ENCODE peak calls at places on chromosomes 4 and X, in nine cellular contexts. V is upper lobe of right lung, L is IMR-90, N is SK-N-SH, G is GM23338, M is cardiac muscle cell, A is left ventricle myocardium inferior, U is breast epithelium, H is endodermal cell. B is an unnamed sample.
A peak's percentile ranks its signal among the peaks of the same experiment; 100 is the strongest.

GRCh38 chrX:153880440-153880815 is 5.5 kb downstream of the L1CAM start:
- DNase-seq in V (no peak), L (no peak), N (peak; percentile 39), G (no peak), M (no peak), A (no peak), U (no peak), H (peak; percentile 43), B (no peak)

GRCh38 chr4:89619230-89619962 is 217.6 kb downstream of the SNCA start:
- DNase-seq in V (no peak), L (no peak), N (no peak), G (no peak), M (no peak), A (no peak), U (no peak), H (no peak), B (peak; percentile 25)

GRCh38 chrX:134737061-134737460 is 78.8 kb upstream of the PLAC1 start:
- DNase-seq in V (no peak), L (peak; percentile 41), N (no peak), G (no peak), M (no peak), A (no peak), U (no peak), H (no peak), B (no peak)

GRCh38 chr4:68451246-68452211 is 4.3 kb downstream of the TMPRSS11E start:
- DNase-seq in V (no peak), L (peak; percentile 4), N (no peak), G (peak; percentile 78), M (no peak), A (no peak), U (no peak), H (no peak), B (peak; percentile 49)

GRCh38 chr4:114688063-114688462 is 89.5 kb downstream of the UGT8 start:
- DNase-seq in V (no peak), L (no peak), N (no peak), G (no peak), M (no peak), A (no peak), U (no peak), H (no peak), B (no peak)

GRCh38 chr4:124596811-124597210 is 115.7 kb downstream of the ANKRD50 start:
- DNase-seq in V (no peak), L (no peak), N (no peak), G (no peak), M (peak; percentile 4), A (no peak), U (no peak), H (no peak), B (no peak)

GRCh38 chr4:168388890-168389289 is 70.3 kb upstream of the DDX60 start:
- DNase-seq in V (no peak), L (peak; percentile 70), N (no peak), G (no peak), M (no peak), A (no peak), U (no peak), H (no peak), B (peak; percentile 56)

GRCh38 chr4:26611879-26612278 is 28.0 kb downstream of the TBC1D19 start:
- DNase-seq in V (no peak), L (no peak), N (no peak), G (no peak), M (no peak), A (no peak), U (no peak), H (no peak), B (no peak)

GRCh38 chr4:157315968-157316367 is 95.4 kb downstream of the GRIA2 start:
- DNase-seq in V (no peak), L (no peak), N (no peak), G (no peak), M (no peak), A (no peak), U (no peak), H (no peak), B (no peak)

GRCh38 chr4:154858166-154858565 is 77.1 kb downstream of the RBM46 start:
- DNase-seq in V (no peak), L (no peak), N (no peak), G (no peak), M (no peak), A (no peak), U (no peak), H (no peak), B (no peak)

GRCh38 chrX:26788402-26788998 is 572.5 kb downstream of the MAGEB5 start:
- DNase-seq in V (no peak), L (no peak), N (no peak), G (no peak), M (no peak), A (no peak), U (no peak), H (no peak), B (peak; percentile 39)

GRCh38 chr4:141642711-141643110 is 6.3 kb downstream of the IL15 start:
- DNase-seq in V (no peak), L (no peak), N (no peak), G (no peak), M (no peak), A (no peak), U (no peak), H (no peak), B (no peak)

GRCh38 chr4:113575391-113575790 is 186.1 kb downstream of the CAMK2D start:
- DNase-seq in V (no peak), L (peak; percentile 60), N (no peak), G (no peak), M (no peak), A (no peak), U (no peak), H (no peak), B (peak; percentile 19)

GRCh38 chr4:128338634-128339355 is 51.2 kb upstream of the PGRMC2 start:
- DNase-seq in V (no peak), L (peak; percentile 91), N (no peak), G (no peak), M (no peak), A (no peak), U (no peak), H (no peak), B (peak; percentile 67)

GRCh38 chr4:48315728-48316630 is 25.4 kb upstream of the SLAIN2 start:
- DNase-seq in V (no peak), L (peak; percentile 73), N (peak; percentile 60), G (peak; percentile 86), M (peak; percentile 44), A (no peak), U (no peak), H (peak; percentile 61), B (no peak)

GRCh38 chr4:100649478-100649877 is 131.7 kb upstream of the EMCN start:
- DNase-seq in V (no peak), L (no peak), N (peak; percentile 5), G (no peak), M (no peak), A (no peak), U (no peak), H (no peak), B (no peak)

GRCh38 chr4:65089666-65090065 is 580.6 kb downstream of the EPHA5 start:
- DNase-seq in V (no peak), L (no peak), N (no peak), G (no peak), M (peak; percentile 6), A (no peak), U (no peak), H (no peak), B (no peak)

GRCh38 chrX:23493941-23494374 is 159.3 kb downstream of the PTCHD1 start:
- DNase-seq in V (no peak), L (no peak), N (no peak), G (no peak), M (no peak), A (no peak), U (no peak), H (no peak), B (no peak)

GRCh38 chr4:17163156-17163555 is 264.7 kb upstream of the LDB2 start:
- DNase-seq in V (no peak), L (no peak), N (no peak), G (no peak), M (no peak), A (no peak), U (no peak), H (no peak), B (no peak)
- H3K36me3 ChIP-seq in V (no peaks in the 10 kb centered on the region), L (no peaks in the 10 kb centered on the region), N (no peaks in the 10 kb centered on the region), G (no peaks in the 10 kb centered on the region), M (no peaks in the 10 kb centered on the region), A (no peaks in the 10 kb centered on the region), U (no peaks in the 10 kb centered on the region), H (no peaks in the 10 kb centered on the region), B (no peaks in the 10 kb centered on the region)

GRCh38 chrX:155865193-155865592 is 16.0 kb upstream of the VAMP7 start:
- DNase-seq in V (no peak), L (no peak), N (no peak), G (no peak), M (no peak), A (no peak), U (no peak), H (no peak), B (no peak)

GRCh38 chrX:155867821-155868220 is 13.3 kb upstream of the VAMP7 start:
- DNase-seq in V (no peak), L (no peak), N (no peak), G (no peak), M (no peak), A (no peak), U (no peak), H (no peak), B (no peak)

DNA sequence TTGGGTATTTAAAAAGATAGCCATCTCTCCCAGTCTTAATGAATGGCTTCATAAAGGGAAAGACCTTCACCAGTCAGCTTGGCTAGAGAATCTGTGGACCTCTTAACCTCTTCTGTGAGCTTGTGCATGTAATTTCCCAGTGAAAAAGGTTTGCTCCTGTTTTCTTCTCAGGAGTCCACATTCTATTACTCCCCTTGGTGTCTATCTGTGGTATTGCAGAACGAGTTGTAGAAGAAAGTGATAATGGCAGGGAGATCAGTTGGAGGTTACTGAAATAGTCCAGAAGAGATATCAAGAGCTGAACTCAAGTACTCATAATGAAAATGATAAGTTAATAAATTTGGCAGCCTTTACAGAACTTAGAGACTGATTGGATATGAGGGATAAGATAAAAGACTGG is 16.5 kb upstream of the VAMP7 start:
- DNase-seq in V (no peak), L (no peak), N (peak; percentile 36), G (peak; percentile 35), M (no peak), A (no peak), U (no peak), H (no peak), B (no peak)
- TF ChIP-seq CTCF in V (no peak), L (peak; percentile 4), N (peak; percentile 47), G (peak; percentile 43), M (peak; percentile 3), A (no peak), U (no peak), H (peak; percentile 55), B (no peak)

DNA sequence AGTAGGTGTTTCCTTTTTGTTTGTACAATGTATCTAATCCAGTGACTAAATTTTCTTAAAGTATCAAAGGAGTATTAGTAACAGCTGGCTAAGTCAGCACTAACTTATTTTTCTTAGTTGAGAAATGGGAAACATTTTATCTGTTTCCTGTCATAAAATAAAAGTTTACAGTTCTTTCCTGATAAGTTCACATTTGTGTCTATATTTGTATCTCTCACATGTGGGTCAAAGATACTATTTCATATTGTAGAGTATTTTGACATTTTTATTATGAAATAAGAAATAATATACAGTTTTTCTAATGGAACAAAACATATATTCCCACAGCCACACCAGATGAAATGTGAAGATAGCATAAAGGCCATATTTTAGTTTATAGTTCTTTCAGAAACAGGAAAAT is 90.4 kb downstream of the RAPGEF2 start:
- DNase-seq in V (no peak), L (no peak), N (no peak), G (no peak), M (no peak), A (no peak), U (no peak), H (no peak), B (no peak)
- H3K36me3 ChIP-seq in V (no peaks in the 10 kb centered on the region), L (no peaks in the 10 kb centered on the region), N (peaks cover 25% of the 10 kb centered on the region), G (no peaks in the 10 kb centered on the region), M (peaks cover 6% of the 10 kb centered on the region), A (peaks cover 3% of the 10 kb centered on the region), U (no peaks in the 10 kb centered on the region), H (peaks cover 20% of the 10 kb centered on the region), B (no peaks in the 10 kb centered on the region)

GRCh38 chr4:92012899-92013867 is 290.6 kb upstream of the GRID2 start:
- DNase-seq in V (no peak), L (no peak), N (no peak), G (peak; percentile 76), M (peak; percentile 1), A (no peak), U (no peak), H (peak; percentile 91), B (no peak)
- TF ChIP-seq CTCF in V (peak; percentile 37), L (peak; percentile 13), N (no peak), G (peak; percentile 91), M (peak; percentile 18), A (peak; percentile 24), U (no peak), H (peak; percentile 89), B (no peak)

B was measured in kidney epithelial cell.